ENCODE peak calls at places on chromosome 20, in six cellular contexts. V is HFFc6; R is activated gamma-delta T cell treated with Interleukin-2 at 50 U/mL for 16 hours; Y is activated T-cell treated with anti-CD3 and anti-CD28 coated beads, Interleukin-2, amount 50 U/mL, for 72 hours; G is glomerular endothelial cell; M is activated CD4-positive, alpha-beta T cell treated with anti-CD3 and anti-CD28 coated beads for 24 hours. D is an unnamed sample.

GRCh38 chr20:32965581-32966373 is 38.5 kb downstream of the SUN5 start:
- DNase-seq in V (no peak), R (peak; percentile 51), Y (peak; percentile 28), G (no peak), M (no peak), D (no peak)

GRCh38 chr20:44419131-44419844 is 56.4 kb upstream of the TTPAL start:
- DNase-seq in V (no peak), R (no peak), Y (no peak), G (no peak), M (no peak), D (no peak)

GRCh38 chr20:48631114-48632016 is 196.4 kb downstream of the PREX1 start:
- DNase-seq in V (peak; percentile 10), R (no peak), Y (no peak), G (no peak), M (no peak), D (no peak)

GRCh38 chr20:20327756-20328155 is 40.1 kb upstream of the INSM1 start:
- DNase-seq in V (no peak), R (no peak), Y (no peak), G (no peak), M (no peak), D (no peak)

GRCh38 chr20:7654231-7654630 is 286.0 kb downstream of the HAO1 start:
- DNase-seq in V (no peak), R (no peak), Y (no peak), G (no peak), M (no peak), D (no peak)

GRCh38 chr20:49775229-49775693 is 37.4 kb upstream of the SLC9A8 start:
- DNase-seq in V (no peak), R (no peak), Y (no peak), G (peak; percentile 99), M (no peak), D (no peak)

GRCh38 chr20:24460712-24461111 is 8.7 kb upstream of the SYNDIG1 start:
- DNase-seq in V (peak; percentile 4), R (no peak), Y (no peak), G (no peak), M (no peak), D (no peak)

GRCh38 chr20:64069614-64070243 is 6.7 kb downstream of the TCEA2 start:
- DNase-seq in V (no peak), R (no peak), Y (peak; percentile 46), G (no peak), M (no peak), D (peak; percentile 77)

GRCh38 chr20:63454729-63455567 is 17.5 kb downstream of the KCNQ2 start:
- DNase-seq in V (no peak), R (no peak), Y (no peak), G (no peak), M (no peak), D (no peak)

GRCh38 chr20:23086931-23087411 is 847 bp upstream of the CD93 start:
- DNase-seq in V (no peak), R (no peak), Y (no peak), G (no peak), M (no peak), D (no peak)

GRCh38 chr20:6718660-6719059 is 48.8 kb upstream of the BMP2 start:
- DNase-seq in V (no peak), R (no peak), Y (no peak), G (no peak), M (no peak), D (no peak)

GRCh38 chr20:475463-476357 is 13.4 kb upstream of the TBC1D20 start:
- DNase-seq in V (no peak), R (no peak), Y (no peak), G (no peak), M (no peak), D (no peak)

GRCh38 chr20:9215539-9215938 is 146.7 kb downstream of the PLCB4 start:
- DNase-seq in V (no peak), R (no peak), Y (no peak), G (no peak), M (no peak), D (no peak)

GRCh38 chr20:19962958-19963357 is 54.2 kb upstream of the NAA20 start:
- DNase-seq in V (no peak), R (no peak), Y (no peak), G (no peak), M (no peak), D (no peak)

GRCh38 chr20:57838670-57839142 is 128.9 kb upstream of the PMEPA1 start:
- DNase-seq in V (no peak), R (no peak), Y (no peak), G (no peak), M (no peak), D (no peak)

GRCh38 chr20:61919675-61920365 is 145.9 kb downstream of the TAF4 start:
- DNase-seq in V (no peak), R (no peak), Y (no peak), G (no peak), M (no peak), D (no peak)

GRCh38 chr20:46349742-46350056 is 41.4 kb upstream of the CDH22 start:
- DNase-seq in V (no peak), R (no peak), Y (no peak), G (no peak), M (no peak), D (peak; percentile 34)

GRCh38 chr20:44728835-44729342 is 13.7 kb downstream of the CCN5 start:
- DNase-seq in V (peak; percentile 85), R (no peak), Y (no peak), G (no peak), M (no peak), D (no peak)

GRCh38 chr20:62136283-62137091 is 6.7 kb downstream of the PSMA7 start:
- DNase-seq in V (no peak), R (peak; percentile 78), Y (peak; percentile 71), G (no peak), M (peak; percentile 49), D (peak; percentile 71)

GRCh38 chr20:48758206-48758820 is 69.5 kb downstream of the PREX1 start:
- DNase-seq in V (no peak), R (peak; percentile 77), Y (no peak), G (no peak), M (no peak), D (no peak)

GRCh38 chr20:10370091-10370887 is 63.7 kb downstream of the MKKS start:
- DNase-seq in V (no peak), R (no peak), Y (no peak), G (no peak), M (no peak), D (no peak)

GRCh38 chr20:51156041-51156795 is 133.3 kb upstream of the KCNG1 start:
- DNase-seq in V (peak; percentile 16), R (no peak), Y (no peak), G (no peak), M (no peak), D (no peak)

GRCh38 chr20:45038747-45039469 is 62.0 kb downstream of the KCNS1 start:
- DNase-seq in V (no peak), R (no peak), Y (no peak), G (no peak), M (no peak), D (no peak)

GRCh38 chr20:23187759-23188158 is 101.6 kb upstream of the CD93 start:
- DNase-seq in V (no peak), R (no peak), Y (no peak), G (no peak), M (no peak), D (no peak)

GRCh38 chr20:37627060-37627766 is 66.6 kb upstream of the CTNNBL1 start:
- DNase-seq in V (peak; percentile 21), R (no peak), Y (peak; percentile 18), G (no peak), M (no peak), D (peak; percentile 49)

GRCh38 chr20:17680128-17680835 is 1.8 kb downstream of the RRBP1 start:
- DNase-seq in V (peak; percentile 64), R (peak; percentile 14), Y (no peak), G (no peak), M (no peak), D (no peak)

GRCh38 chr20:3168829-3169590 is 4.3 kb downstream of the LZTS3 start:
- DNase-seq in V (no peak), R (no peak), Y (no peak), G (no peak), M (no peak), D (no peak)

GRCh38 chr20:39516964-39517363 is 554.8 kb downstream of the DHX35 start:
- DNase-seq in V (no peak), R (no peak), Y (no peak), G (no peak), M (no peak), D (no peak)

GRCh38 chr20:52047811-52048302 is 143.7 kb downstream of the ZFP64 start:
- DNase-seq in V (no peak), R (peak; percentile 4), Y (peak; percentile 43), G (no peak), M (peak; percentile 7), D (peak; percentile 26)

GRCh38 chr20:46215913-46216707 is 92.2 kb downstream of the CDH22 start:
- DNase-seq in V (peak; percentile 36), R (no peak), Y (no peak), G (no peak), M (no peak), D (no peak)

GRCh38 chr20:57579898-57580447 is 19.1 kb downstream of the PCK1 start:
- DNase-seq in V (no peak), R (no peak), Y (no peak), G (no peak), M (no peak), D (no peak)

GRCh38 chr20:46798430-46798829 is 89.0 kb downstream of the SLC2A10 start:
- DNase-seq in V (no peak), R (no peak), Y (no peak), G (no peak), M (no peak), D (no peak)

GRCh38 chr20:63835031-63835858 is 4.2 kb upstream of the ZBTB46 start:
- DNase-seq in V (peak; percentile 97), R (no peak), Y (no peak), G (no peak), M (no peak), D (peak; percentile 77)

GRCh38 chr20:48298851-48299484 is 513.7 kb upstream of the SULF2 start:
- DNase-seq in V (peak; percentile 90), R (no peak), Y (no peak), G (peak; percentile 96), M (no peak), D (no peak)

GRCh38 chr20:57270204-57270937 is 3.9 kb upstream of the BMP7 start:
- DNase-seq in V (no peak), R (no peak), Y (no peak), G (no peak), M (no peak), D (no peak)

GRCh38 chr20:46581386-46581785 is 30.9 kb upstream of the OCSTAMP start:
- DNase-seq in V (no peak), R (no peak), Y (no peak), G (no peak), M (no peak), D (no peak)

GRCh38 chr20:1134355-1134754 is 16.0 kb downstream of the PSMF1 start:
- DNase-seq in V (no peak), R (no peak), Y (no peak), G (no peak), M (no peak), D (no peak)

D was measured in GM20000.